ENCODE peak calls at places on chromosomes 5 and 9, in five cellular contexts. I is brain microvascular endothelial cell, V is B cell, C is HepG2, Y is HEK293T. R is an unnamed sample.
A peak's percentile ranks its signal among the peaks of the same experiment; 100 is the strongest.

GRCh38 chr9:92762781-92763708 is 1.6 kb downstream of the BICD2 start:
- DNase-seq in I (no peak), V (no peak), C (no peak), Y (no peak), R (no peak)

GRCh38 chr9:117616436-117616835 is 87.8 kb upstream of the TLR4 start:
- DNase-seq in Y (no peak), I (no peak), C (no peak), V (no peak), R (no peak)

GRCh38 chr9:88917375-88917774 is 73.9 kb upstream of the S1PR3 start:
- DNase-seq in C (no peak), I (no peak), V (no peak), Y (no peak), R (no peak)

GRCh38 chr9:89421595-89421994 is 76.3 kb downstream of the SEMA4D start:
- DNase-seq in Y (no peak), C (no peak), I (peak; percentile 45), V (no peak), R (no peak)

GRCh38 chr9:101415578-101415977 is 16.9 kb downstream of the ZNF189 start:
- DNase-seq in I (no peak), V (no peak), C (no peak), Y (no peak), R (no peak)

GRCh38 chr5:156920042-156920860 is 42.8 kb downstream of the TIMD4 start:
- DNase-seq in V (peak; percentile 14), I (no peak), C (no peak), Y (no peak), R (peak; percentile 86)

GRCh38 chr5:107228237-107228636 is 442.5 kb downstream of the EFNA5 start:
- DNase-seq in V (no peak), Y (no peak), C (no peak), I (no peak), R (no peak)

GRCh38 chr5:68682400-68683152 is 411.2 kb upstream of the SLC30A5 start:
- DNase-seq in C (no peak), Y (no peak), V (no peak), I (no peak), R (peak; percentile 35)

GRCh38 chr9:79215819-79216218 is 355.9 kb upstream of the TLE4 start:
- DNase-seq in C (no peak), I (no peak), V (no peak), Y (no peak), R (no peak)

GRCh38 chr5:77707786-77708185 is 68.4 kb downstream of the TBCA start:
- DNase-seq in Y (no peak), C (peak; percentile 2), V (no peak), I (peak; percentile 66), R (peak; percentile 26)

GRCh38 chr5:170360712-170361501 is 28.3 kb downstream of the KCNMB1 start:
- DNase-seq in C (no peak), I (no peak), Y (no peak), V (no peak), R (no peak)

GRCh38 chr5:36147681-36148080 is 4.0 kb downstream of the LMBRD2 start:
- DNase-seq in C (no peak), V (no peak), I (no peak), Y (no peak), R (no peak)

GRCh38 chr5:17738461-17738860 is 104.2 kb downstream of the TAF11L14 start:
- DNase-seq in I (no peak), C (no peak), V (no peak), Y (no peak), R (no peak)

GRCh38 chr9:13568851-13569618 is 289.5 kb upstream of the MPDZ start:
- DNase-seq in V (no peak), C (no peak), Y (no peak), I (no peak), R (no peak)

GRCh38 chr5:137561572-137561971 is 62.4 kb upstream of the SPOCK1 start:
- DNase-seq in C (no peak), I (no peak), Y (no peak), V (no peak), R (peak; percentile 32)

GRCh38 chr5:38718874-38719391 is 126.9 kb upstream of the OSMR start:
- DNase-seq in I (no peak), C (no peak), V (no peak), Y (no peak), R (no peak)

GRCh38 chr5:171599957-171600612 is 180.6 kb downstream of the FGF18 start:
- DNase-seq in Y (no peak), C (no peak), V (no peak), I (no peak), R (no peak)

GRCh38 chr5:11075010-11075860 is 314.2 kb upstream of the DAP start:
- DNase-seq in V (no peak), C (no peak), I (no peak), Y (no peak), R (no peak)

GRCh38 chr9:108687360-108687981 is 168.3 kb downstream of the ACTL7B start:
- DNase-seq in I (peak; percentile 38), C (no peak), V (no peak), Y (no peak), R (peak; percentile 76)

GRCh38 chr9:88641471-88642240 is 106.7 kb downstream of the NXNL2 start:
- DNase-seq in C (no peak), Y (no peak), V (no peak), I (no peak), R (no peak)

GRCh38 chr9:123162359-123163345 is 105.7 kb downstream of the STRBP start:
- DNase-seq in C (no peak), I (no peak), Y (no peak), V (no peak), R (no peak)

GRCh38 chr9:15349892-15350761 is 43.1 kb upstream of the TTC39B start:
- DNase-seq in V (no peak), I (peak; percentile 51), C (peak; percentile 88), Y (no peak), R (no peak)

GRCh38 chr5:150107909-150108447 is 21.6 kb upstream of the CSF1R start:
- DNase-seq in V (no peak), I (no peak), Y (no peak), C (no peak), R (no peak)

GRCh38 chr9:28073278-28073677 is 500.0 kb upstream of the C9orf72 start:
- DNase-seq in I (peak; percentile 63), C (peak; percentile 30), V (no peak), Y (peak; percentile 9), R (peak; percentile 37)

GRCh38 chr5:59042683-59043082 is 459.8 kb downstream of the RAB3C start:
- DNase-seq in I (no peak), C (no peak), Y (no peak), V (no peak), R (no peak)

GRCh38 chr9:124202447-124202971 is 55.2 kb upstream of the NEK6 start:
- DNase-seq in C (no peak), I (no peak), V (peak; percentile 88), Y (no peak), R (no peak)

GRCh38 chr9:111900081-111900805 is 3.6 kb downstream of the UGCG start:
- DNase-seq in I (no peak), C (no peak), Y (no peak), V (no peak), R (no peak)

GRCh38 chr5:1946776-1947175 is 64.1 kb upstream of the IRX4 start:
- DNase-seq in C (no peak), I (no peak), V (no peak), Y (no peak), R (no peak)

GRCh38 chr9:92406506-92406905 is 2.1 kb upstream of the OGN start:
- DNase-seq in C (no peak), Y (no peak), V (peak; percentile 64), I (peak; percentile 14), R (no peak)

GRCh38 chr5:14071433-14071832 is 71.7 kb upstream of the TRIO start:
- DNase-seq in Y (no peak), I (no peak), V (no peak), C (no peak), R (peak; percentile 39)

GRCh38 chr5:158758666-158759065 is 341.1 kb downstream of the EBF1 start:
- DNase-seq in I (peak; percentile 58), V (no peak), Y (no peak), C (no peak), R (peak; percentile 54)

GRCh38 chr5:174418809-174419522 is 305.4 kb upstream of the MSX2 start:
- DNase-seq in V (no peak), Y (peak; percentile 52), C (peak; percentile 7), I (no peak), R (no peak)

GRCh38 chr9:119289740-119290139 is 79.5 kb downstream of the BRINP1 start:
- DNase-seq in C (peak; percentile 32), V (peak; percentile 35), I (peak; percentile 20), Y (peak; percentile 33), R (peak; percentile 73)

GRCh38 chr5:149581931-149582768 is 852 bp downstream of the ARHGEF37 start:
- DNase-seq in Y (no peak), V (no peak), C (no peak), I (no peak), R (peak; percentile 31)

GRCh38 chr5:53874409-53874808 is 314.0 kb downstream of the NDUFS4 start:
- DNase-seq in C (no peak), V (no peak), I (no peak), Y (peak; percentile 27), R (no peak)

GRCh38 chr9:76818271-76818670 is 54.0 kb downstream of the PCA3 start:
- DNase-seq in Y (peak; percentile 26), V (no peak), I (peak; percentile 99), C (peak; percentile 15), R (peak; percentile 95)

GRCh38 chr5:133534566-133534965 is 77.8 kb downstream of the FSTL4 start:
- DNase-seq in I (no peak), V (no peak), C (no peak), Y (no peak), R (no peak)

GRCh38 chr9:115694014-115694413 is 459.6 kb upstream of the PAPPA start:
- DNase-seq in Y (no peak), V (no peak), C (peak; percentile 11), I (peak; percentile 88), R (peak; percentile 76)

GRCh38 chr5:96733771-96734498 is 71.8 kb downstream of the CAST start:
- DNase-seq in Y (no peak), I (no peak), C (no peak), V (no peak), R (no peak)